ENCODE peak calls at places on chromosomes 12 and 14, in seven cellular contexts. H is trophoblast cell; T is body of pancreas; L is NCI-H1417; U is SW480; P is HS-5; S is stimulated activated CD4-positive, alpha-beta T cell treated with anti-CD3 and anti-CD28 coated beads, Interleukin-2, amount 100 ng/mL, for 24 hours. F is an unnamed sample.

GRCh38 chr12:50398931-50399330 is 1.8 kb upstream of the LARP4 start:
- DNase-seq in U (no peak), P (no peak), S (no peak), L (no peak), H (no peak), T (no peak), F (no peak)

GRCh38 chr12:3311027-3311402 is 180.0 kb upstream of the PRMT8 start:
- DNase-seq in U (peak), S (no peak), T (peak), L (no peak), H (peak), P (no peak), F (no peak)

GRCh38 chr12:104863549-104863948 is 94.5 kb downstream of the SLC41A2 start:
- DNase-seq in P (no peak), T (no peak), S (no peak), L (no peak), H (no peak), U (no peak), F (no peak)

GRCh38 chr12:25590021-25590721 is 37.1 kb upstream of the LMNTD1 start:
- DNase-seq in L (no peak), P (no peak), H (no peak), S (peak), T (no peak), U (no peak), F (no peak)

GRCh38 chr12:103844296-103844695 is 3.3 kb upstream of the NT5DC3 start:
- DNase-seq in L (no peak), S (no peak), H (no peak), P (no peak), U (no peak), T (no peak), F (no peak)

GRCh38 chr12:60947533-60947932 is 1312.7 kb upstream of the USP15 start:
- DNase-seq in L (peak), U (no peak), T (no peak), S (no peak), H (no peak), P (no peak), F (no peak)

GRCh38 chr14:76697246-76697645 is 64.0 kb upstream of the VASH1 start:
- DNase-seq in L (no peak), H (no peak), S (no peak), T (no peak), U (no peak), P (no peak), F (no peak)

GRCh38 chr14:65103150-65103760 is 938 bp upstream of the MAX start:
- DNase-seq in P (peak), U (peak), S (no peak), L (peak), H (no peak), T (peak), F (peak)

GRCh38 chr14:25049127-25049558 is 804 bp downstream of the STXBP6 start:
- DNase-seq in S (no peak), P (peak), L (no peak), H (no peak), T (peak), U (no peak), F (no peak)

F was measured in HepG2.